ENCODE peak calls at places on chromosome 16, in eight cellular contexts. One of them, this sample, is unnamed.

GRCh38 chr16:85583491-85584181 is 29.5 kb upstream of the GSE1 start:
- DNase-seq in transverse colon: no peak
- DNase-seq in suprapubic skin: no peak
- DNase-seq in stomach: no peak
- DNase-seq in upper lobe of left lung: no peak
- DNase-seq in HCT116: no peak
- DNase-seq in endothelial cell of umbilical vein: no peak
- DNase-seq in spleen: no peak
- DNase-seq in this sample: no peak

GRCh38 chr16:46929378-46930332 is 43.8 kb downstream of the DNAJA2 start:
- DNase-seq in transverse colon: peak; percentile 73
- DNase-seq in suprapubic skin: no peak
- DNase-seq in stomach: peak; percentile 80
- DNase-seq in upper lobe of left lung: peak; percentile 52
- DNase-seq in HCT116: peak; percentile 18
- DNase-seq in endothelial cell of umbilical vein: peak; percentile 46
- DNase-seq in spleen: peak; percentile 91
- DNase-seq in this sample: peak; percentile 78

GRCh38 chr16:1950559-1950958 is 3.9 kb downstream of the RPL3L start:
- DNase-seq in transverse colon: no peak
- DNase-seq in suprapubic skin: no peak
- DNase-seq in stomach: no peak
- DNase-seq in upper lobe of left lung: no peak
- DNase-seq in HCT116: no peak
- DNase-seq in endothelial cell of umbilical vein: no peak
- DNase-seq in spleen: no peak
- DNase-seq in this sample: no peak

GRCh38 chr16:4053663-4054479 is 62.4 kb downstream of the ADCY9 start:
- DNase-seq in transverse colon: peak; percentile 49
- DNase-seq in suprapubic skin: peak; percentile 88
- DNase-seq in stomach: peak; percentile 29
- DNase-seq in upper lobe of left lung: peak; percentile 68
- DNase-seq in HCT116: peak; percentile 12
- DNase-seq in endothelial cell of umbilical vein: peak; percentile 47
- DNase-seq in spleen: peak; percentile 48
- DNase-seq in this sample: peak; percentile 85

GRCh38 chr16:74141015-74141414 is 155.6 kb upstream of the PSMD7 start:
- DNase-seq in transverse colon: no peak
- DNase-seq in suprapubic skin: no peak
- DNase-seq in stomach: no peak
- DNase-seq in upper lobe of left lung: no peak
- DNase-seq in HCT116: no peak
- DNase-seq in endothelial cell of umbilical vein: no peak
- DNase-seq in spleen: no peak
- DNase-seq in this sample: no peak

GRCh38 chr16:54511181-54511731 is 224.7 kb upstream of the IRX3 start:
- DNase-seq in transverse colon: no peak
- DNase-seq in suprapubic skin: no peak
- DNase-seq in stomach: no peak
- DNase-seq in upper lobe of left lung: no peak
- DNase-seq in HCT116: no peak
- DNase-seq in endothelial cell of umbilical vein: peak; percentile 6
- DNase-seq in spleen: no peak
- DNase-seq in this sample: no peak

GRCh38 chr16:29808219-29808900 is 2.0 kb downstream of the MAZ start:
- DNase-seq in transverse colon: no peak
- DNase-seq in suprapubic skin: no peak
- DNase-seq in stomach: no peak
- DNase-seq in upper lobe of left lung: no peak
- DNase-seq in HCT116: no peak
- DNase-seq in endothelial cell of umbilical vein: no peak
- DNase-seq in spleen: peak; percentile 85
- DNase-seq in this sample: no peak

GRCh38 chr16:77171750-77172635 is 19.0 kb upstream of the MON1B start:
- DNase-seq in transverse colon: no peak
- DNase-seq in suprapubic skin: no peak
- DNase-seq in stomach: no peak
- DNase-seq in upper lobe of left lung: no peak
- DNase-seq in HCT116: peak; percentile 49
- DNase-seq in endothelial cell of umbilical vein: peak; percentile 76
- DNase-seq in spleen: no peak
- DNase-seq in this sample: no peak

GRCh38 chr16:65012357-65012756 is 109.5 kb downstream of the CDH11 start:
- DNase-seq in transverse colon: no peak
- DNase-seq in suprapubic skin: no peak
- DNase-seq in stomach: no peak
- DNase-seq in upper lobe of left lung: no peak
- DNase-seq in HCT116: no peak
- DNase-seq in endothelial cell of umbilical vein: peak; percentile 11
- DNase-seq in spleen: no peak
- DNase-seq in this sample: no peak

GRCh38 chr16:75341934-75342811 is 90.7 kb upstream of the BCAR1 start:
- DNase-seq in transverse colon: peak; percentile 13
- DNase-seq in suprapubic skin: no peak
- DNase-seq in stomach: no peak
- DNase-seq in upper lobe of left lung: no peak
- DNase-seq in HCT116: no peak
- DNase-seq in endothelial cell of umbilical vein: peak; percentile 99
- DNase-seq in spleen: no peak
- DNase-seq in this sample: no peak

GRCh38 chr16:86515780-86516617 is 5.7 kb downstream of the FOXF1 start:
- DNase-seq in transverse colon: no peak
- DNase-seq in suprapubic skin: no peak
- DNase-seq in stomach: no peak
- DNase-seq in upper lobe of left lung: no peak
- DNase-seq in HCT116: no peak
- DNase-seq in endothelial cell of umbilical vein: no peak
- DNase-seq in spleen: no peak
- DNase-seq in this sample: no peak

GRCh38 chr16:75593825-75594820 is 27.9 kb downstream of the GABARAPL2 start:
- DNase-seq in transverse colon: no peak
- DNase-seq in suprapubic skin: no peak
- DNase-seq in stomach: no peak
- DNase-seq in upper lobe of left lung: no peak
- DNase-seq in HCT116: no peak
- DNase-seq in endothelial cell of umbilical vein: peak; percentile 48
- DNase-seq in spleen: no peak
- DNase-seq in this sample: no peak

DNA sequence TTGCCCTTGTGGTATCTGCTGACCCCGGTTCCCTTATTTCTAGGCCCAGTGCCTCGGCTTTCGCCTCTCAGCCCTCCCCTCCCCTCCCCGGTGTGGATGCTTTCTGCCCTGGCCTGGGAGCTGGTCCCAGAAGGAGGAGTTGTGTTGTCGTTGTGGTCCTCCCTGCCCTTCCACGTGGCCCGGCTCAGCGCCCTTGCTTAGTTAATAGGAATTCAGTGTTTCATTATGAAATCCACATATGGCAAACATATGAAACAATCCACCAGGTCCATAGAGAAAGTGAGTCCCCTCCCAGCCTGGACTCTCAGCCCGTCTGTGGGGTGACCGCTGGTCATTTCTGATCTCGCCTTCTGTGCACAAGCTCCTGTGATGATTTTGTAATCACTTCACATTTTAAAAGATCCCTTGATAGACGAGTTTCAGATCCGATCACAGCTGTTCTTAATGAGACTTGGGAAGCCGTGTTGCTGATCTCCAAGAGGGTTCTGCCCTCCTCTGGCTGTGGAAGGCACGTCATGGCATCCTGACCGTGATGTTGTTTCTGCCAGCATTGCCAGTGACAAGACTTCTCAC is 112.1 kb downstream of the BANP start:
- DNase-seq in transverse colon: no peak
- DNase-seq in suprapubic skin: peak; percentile 88
- DNase-seq in stomach: no peak
- DNase-seq in upper lobe of left lung: no peak
- DNase-seq in HCT116: peak; percentile 4
- DNase-seq in endothelial cell of umbilical vein: no peak
- DNase-seq in spleen: peak; percentile 56
- DNase-seq in this sample: peak; percentile 81
- H3K4me1 ChIP-seq in transverse colon: peaks cover 4% of the 10 kb centered on the region
- H3K4me1 ChIP-seq in suprapubic skin: peaks cover 18% of the 10 kb centered on the region
- H3K4me1 ChIP-seq in stomach: peaks cover 17% of the 10 kb centered on the region
- H3K4me1 ChIP-seq in upper lobe of left lung: peaks cover 6% of the 10 kb centered on the region
- H3K4me1 ChIP-seq in HCT116: no peaks in the 10 kb centered on the region
- H3K4me1 ChIP-seq in endothelial cell of umbilical vein: no peaks in the 10 kb centered on the region
- H3K4me1 ChIP-seq in spleen: peaks cover 8% of the 10 kb centered on the region
- H3K4me1 ChIP-seq in this sample: no peaks in the 10 kb centered on the region

GRCh38 chr16:17724242-17724898 is 253.6 kb upstream of the XYLT1 start:
- DNase-seq in transverse colon: no peak
- DNase-seq in suprapubic skin: no peak
- DNase-seq in stomach: no peak
- DNase-seq in upper lobe of left lung: no peak
- DNase-seq in HCT116: no peak
- DNase-seq in endothelial cell of umbilical vein: no peak
- DNase-seq in spleen: no peak
- DNase-seq in this sample: no peak
- TF ChIP-seq POLR2AphosphoS5 in transverse colon: no peak
- TF ChIP-seq POLR2AphosphoS5 in suprapubic skin: no peak
- TF ChIP-seq POLR2AphosphoS5 in stomach: no peak
- TF ChIP-seq POLR2AphosphoS5 in upper lobe of left lung: no peak
- TF ChIP-seq POLR2AphosphoS5 in HCT116: no peak
- TF ChIP-seq POLR2AphosphoS5 in endothelial cell of umbilical vein: no peak
- TF ChIP-seq POLR2AphosphoS5 in spleen: no peak
- TF ChIP-seq POLR2AphosphoS5 in this sample: no peak

GRCh38 chr16:25151996-25152395 is 40.5 kb downstream of the LCMT1 start:
- DNase-seq in transverse colon: no peak
- DNase-seq in suprapubic skin: no peak
- DNase-seq in stomach: no peak
- DNase-seq in upper lobe of left lung: no peak
- DNase-seq in HCT116: peak; percentile 87
- DNase-seq in endothelial cell of umbilical vein: no peak
- DNase-seq in spleen: no peak
- DNase-seq in this sample: no peak
- H3K27ac ChIP-seq in transverse colon: no peak overlapping the region
- H3K27ac ChIP-seq in suprapubic skin: no peak overlapping the region
- H3K27ac ChIP-seq in stomach: no peak overlapping the region
- H3K27ac ChIP-seq in upper lobe of left lung: no peak overlapping the region
- H3K27ac ChIP-seq in HCT116: peak overlapping the region; percentile 30
- H3K27ac ChIP-seq in endothelial cell of umbilical vein: no peak overlapping the region
- H3K27ac ChIP-seq in spleen: no peak overlapping the region
- H3K27ac ChIP-seq in this sample: no peak overlapping the region

GRCh38 chr16:12173121-12173520 is 196.6 kb downstream of the SNX29 start:
- DNase-seq in transverse colon: no peak
- DNase-seq in suprapubic skin: no peak
- DNase-seq in stomach: no peak
- DNase-seq in upper lobe of left lung: no peak
- DNase-seq in HCT116: no peak
- DNase-seq in endothelial cell of umbilical vein: no peak
- DNase-seq in spleen: peak; percentile 4
- DNase-seq in this sample: no peak

GRCh38 chr16:12172343-12172742 is 195.8 kb downstream of the SNX29 start:
- DNase-seq in transverse colon: no peak
- DNase-seq in suprapubic skin: no peak
- DNase-seq in stomach: no peak
- DNase-seq in upper lobe of left lung: no peak
- DNase-seq in HCT116: no peak
- DNase-seq in endothelial cell of umbilical vein: no peak
- DNase-seq in spleen: no peak
- DNase-seq in this sample: no peak

GRCh38 chr16:12177643-12178042 is 201.1 kb downstream of the SNX29 start:
- DNase-seq in transverse colon: no peak
- DNase-seq in suprapubic skin: no peak
- DNase-seq in stomach: no peak
- DNase-seq in upper lobe of left lung: no peak
- DNase-seq in HCT116: no peak
- DNase-seq in endothelial cell of umbilical vein: no peak
- DNase-seq in spleen: no peak
- DNase-seq in this sample: no peak

GRCh38 chr16:12178251-12178990 is 201.9 kb downstream of the SNX29 start:
- DNase-seq in transverse colon: peak; percentile 33
- DNase-seq in suprapubic skin: no peak
- DNase-seq in stomach: no peak
- DNase-seq in upper lobe of left lung: no peak
- DNase-seq in HCT116: no peak
- DNase-seq in endothelial cell of umbilical vein: no peak
- DNase-seq in spleen: no peak
- DNase-seq in this sample: peak; percentile 90

GRCh38 chr16:12176051-12176450 is 199.5 kb downstream of the SNX29 start:
- DNase-seq in transverse colon: no peak
- DNase-seq in suprapubic skin: no peak
- DNase-seq in stomach: no peak
- DNase-seq in upper lobe of left lung: no peak
- DNase-seq in HCT116: no peak
- DNase-seq in endothelial cell of umbilical vein: no peak
- DNase-seq in spleen: no peak
- DNase-seq in this sample: no peak
- H3K4me1 ChIP-seq in transverse colon: no peaks in the 10 kb centered on the region
- H3K4me1 ChIP-seq in suprapubic skin: no peaks in the 10 kb centered on the region
- H3K4me1 ChIP-seq in stomach: peaks cover 9% of the 10 kb centered on the region
- H3K4me1 ChIP-seq in upper lobe of left lung: no peaks in the 10 kb centered on the region
- H3K4me1 ChIP-seq in HCT116: no peaks in the 10 kb centered on the region
- H3K4me1 ChIP-seq in endothelial cell of umbilical vein: no peaks in the 10 kb centered on the region
- H3K4me1 ChIP-seq in spleen: no peaks in the 10 kb centered on the region
- H3K4me1 ChIP-seq in this sample: no peaks in the 10 kb centered on the region